ENCODE peak calls at places on chromosomes 1 and 21, in five cellular contexts. V is Peyer's patch, D is heart left ventricle, Y is adrenal gland, S is psoas muscle. N is an unnamed sample.
A peak's percentile ranks its signal among the peaks of the same experiment; 100 is the strongest.

GRCh38 chr1:151802372-151802771 is 2.8 kb downstream of the LINGO4 start:
- DNase-seq in V (no peak), D (no peak), Y (no peak), S (no peak), N (no peak)

GRCh38 chr21:40768056-40768455 is 78.9 kb downstream of the DSCAM start:
- DNase-seq in V (no peak), D (no peak), Y (no peak), S (no peak), N (no peak)

GRCh38 chr1:174703309-174703708 is 255.5 kb downstream of the GPR52 start:
- DNase-seq in V (no peak), D (no peak), Y (no peak), S (no peak), N (no peak)

GRCh38 chr1:203167913-203168200 is 7.8 kb downstream of the MYBPH start:
- DNase-seq in V (no peak), D (no peak), Y (no peak), S (no peak), N (peak; percentile 9)

GRCh38 chr1:178581351-178581951 is 68.5 kb downstream of the TEX35 start:
- DNase-seq in V (peak; percentile 87), D (no peak), Y (no peak), S (no peak), N (no peak)

GRCh38 chr1:241789061-241789460 is 58.9 kb upstream of the EXO1 start:
- DNase-seq in V (no peak), D (no peak), Y (no peak), S (no peak), N (no peak)

GRCh38 chr1:97202981-97203380 is 481.4 kb downstream of the PTBP2 start:
- DNase-seq in V (no peak), D (no peak), Y (no peak), S (no peak), N (no peak)

GRCh38 chr1:19974822-19975416 is 4.5 kb downstream of the PLA2G2A start:
- DNase-seq in V (no peak), D (peak; percentile 58), Y (peak; percentile 84), S (peak; percentile 60), N (peak; percentile 63)

GRCh38 chr1:200029035-200029623 is 1.6 kb downstream of the NR5A2 start:
- DNase-seq in V (no peak), D (no peak), Y (no peak), S (no peak), N (no peak)

GRCh38 chr1:11654571-11655262 is at the start of gene FBXO44:
- DNase-seq in V (peak; percentile 71), D (peak; percentile 50), Y (peak; percentile 49), S (peak; percentile 67), N (peak; percentile 67)

GRCh38 chr1:81804320-81804719 is 3.6 kb downstream of the ADGRL2 start:
- DNase-seq in V (no peak), D (no peak), Y (no peak), S (no peak), N (no peak)
- H3K27ac ChIP-seq in V (no peak overlapping the region), D (peak overlapping the region; percentile 98), Y (peak overlapping the region; percentile 92), S (no peak overlapping the region), N (no peak overlapping the region)

DNA sequence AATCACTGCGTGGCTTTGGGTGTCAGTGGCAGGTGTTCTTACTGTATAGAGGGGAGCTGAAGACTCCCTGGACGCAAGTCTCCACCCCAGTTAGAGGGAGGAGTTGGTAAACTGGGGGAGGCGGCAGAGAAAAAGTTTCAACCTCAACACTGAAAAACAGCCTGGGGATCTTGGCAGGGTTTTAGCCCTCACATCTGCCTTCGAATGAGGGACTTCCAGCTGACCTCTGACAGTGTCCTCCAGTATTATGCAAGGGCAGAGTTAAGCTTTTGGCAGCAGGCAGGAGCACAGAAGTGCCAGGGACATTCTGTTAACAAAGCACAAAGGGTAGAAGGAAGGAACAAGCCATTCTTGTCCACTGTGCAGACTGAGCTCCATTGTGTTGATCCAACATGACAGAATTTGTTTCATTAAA is 41.2 kb upstream of the RAB4A start:
- DNase-seq in V (no peak), D (peak; percentile 42), Y (peak; percentile 87), S (peak; percentile 81), N (peak; percentile 73)
- H3K4me1 ChIP-seq in V (peaks cover 34% of the 10 kb centered on the region), D (peaks cover 13% of the 10 kb centered on the region), Y (peaks cover 29% of the 10 kb centered on the region), S (peaks cover 17% of the 10 kb centered on the region), N (peaks cover 10% of the 10 kb centered on the region)

GRCh38 chr1:93042134-93042821 is 36.8 kb upstream of the MTF2 start:
- DNase-seq in V (peak; percentile 21), D (no peak), Y (no peak), S (no peak), N (no peak)
- H3K27ac ChIP-seq in V (peak overlapping the region; percentile 66), D (no peak overlapping the region), Y (no peak overlapping the region), S (no peak overlapping the region), N (no peak overlapping the region)

GRCh38 chr1:45300669-45300997 is 26.1 kb upstream of the HPDL start:
- DNase-seq in V (no peak), D (no peak), Y (no peak), S (no peak), N (no peak)

GRCh38 chr1:45302505-45303331 is 24.0 kb upstream of the HPDL start:
- DNase-seq in V (peak; percentile 25), D (no peak), Y (peak; percentile 20), S (no peak), N (no peak)

GRCh38 chr1:45299296-45299695 is 27.4 kb upstream of the HPDL start:
- DNase-seq in V (no peak), D (no peak), Y (no peak), S (no peak), N (no peak)

GRCh38 chr1:45297604-45298356 is 28.9 kb upstream of the HPDL start:
- DNase-seq in V (no peak), D (no peak), Y (no peak), S (no peak), N (no peak)

GRCh38 chr1:45299981-45300668 is 26.6 kb upstream of the HPDL start:
- DNase-seq in V (peak; percentile 31), D (no peak), Y (peak; percentile 68), S (no peak), N (peak; percentile 57)
- H3K4me1 ChIP-seq in V (peaks cover 14% of the 10 kb centered on the region), D (peaks cover 12% of the 10 kb centered on the region), Y (peaks cover 9% of the 10 kb centered on the region), S (peaks cover 13% of the 10 kb centered on the region), N (no peaks in the 10 kb centered on the region)

N was measured in ovary.